ENCODE peak calls at places on chromosomes 1 and 21, in seven cellular contexts. R is mesothelial cell of epicardium, E is BJ, T is AG04449, Z is hepatocyte, D is endothelial cell, H is heart right ventricle. V is an unnamed sample.

GRCh38 chr1:187038789-187039188 is 210.0 kb downstream of the PLA2G4A start:
- DNase-seq in D (no peak), Z (peak; percentile 8), E (no peak), T (no peak), R (no peak), H (no peak), V (no peak)

GRCh38 chr1:112905420-112906154 is 50.4 kb downstream of the SLC16A1 start:
- DNase-seq in E (no peak), Z (peak; percentile 33), T (no peak), H (peak; percentile 63), D (no peak), R (no peak), V (no peak)

GRCh38 chr1:213938776-213939175 is 49.0 kb upstream of the PROX1 start:
- DNase-seq in H (no peak), E (no peak), Z (no peak), T (no peak), R (no peak), D (no peak), V (no peak)

GRCh38 chr1:104291156-104291555 is 541.5 kb downstream of the AMY1C start:
- DNase-seq in T (no peak), D (no peak), E (no peak), R (no peak), H (no peak), Z (no peak), V (no peak)

GRCh38 chr1:185973645-185974044 is 239.5 kb downstream of the HMCN1 start:
- DNase-seq in Z (no peak), D (no peak), E (peak; percentile 79), T (peak; percentile 92), R (no peak), H (no peak), V (no peak)

GRCh38 chr1:221040716-221041275 is 161.6 kb downstream of the HLX start:
- DNase-seq in D (no peak), R (no peak), H (no peak), Z (no peak), E (no peak), T (no peak), V (no peak)

GRCh38 chr1:53681647-53682368 is 57.2 kb downstream of the GLIS1 start:
- DNase-seq in R (peak; percentile 71), T (no peak), E (no peak), D (peak; percentile 60), H (peak; percentile 14), Z (peak; percentile 87), V (no peak)

GRCh38 chr21:38951095-38951745 is 145.5 kb downstream of the ETS2 start:
- DNase-seq in R (no peak), H (no peak), Z (peak; percentile 37), D (no peak), T (no peak), E (no peak), V (no peak)

GRCh38 chr1:190353538-190354101 is 124.0 kb downstream of the BRINP3 start:
- DNase-seq in R (no peak), E (no peak), Z (no peak), T (no peak), H (no peak), D (no peak), V (no peak)

GRCh38 chr21:39562791-39563770 is 49.7 kb upstream of the B3GALT5 start:
- DNase-seq in E (no peak), H (no peak), D (no peak), T (no peak), Z (no peak), R (no peak), V (no peak)

GRCh38 chr1:97781762-97782337 is 139.0 kb downstream of the DPYD start:
- DNase-seq in R (no peak), D (no peak), H (no peak), Z (no peak), T (no peak), E (no peak), V (no peak)

GRCh38 chr1:86504130-86504479 is 35.4 kb downstream of the CLCA1 start:
- DNase-seq in H (peak; percentile 46), T (no peak), D (no peak), E (no peak), Z (peak; percentile 39), R (no peak), V (no peak)

GRCh38 chr1:197210426-197210825 is 57.6 kb upstream of the CRB1 start:
- DNase-seq in H (no peak), E (no peak), Z (no peak), T (no peak), R (no peak), D (no peak), V (no peak)

GRCh38 chr21:34074283-34075098 is 1.1 kb downstream of the MRPS6 start:
- DNase-seq in E (no peak), Z (peak; percentile 27), D (peak; percentile 21), R (no peak), H (no peak), T (no peak), V (no peak)
- TF ChIP-seq CTCF in E (peak; percentile 4), Z (no peak), D (no peak), R (peak; percentile 63), H (no peak), T (no peak), V (peak; percentile 64)

DNA sequence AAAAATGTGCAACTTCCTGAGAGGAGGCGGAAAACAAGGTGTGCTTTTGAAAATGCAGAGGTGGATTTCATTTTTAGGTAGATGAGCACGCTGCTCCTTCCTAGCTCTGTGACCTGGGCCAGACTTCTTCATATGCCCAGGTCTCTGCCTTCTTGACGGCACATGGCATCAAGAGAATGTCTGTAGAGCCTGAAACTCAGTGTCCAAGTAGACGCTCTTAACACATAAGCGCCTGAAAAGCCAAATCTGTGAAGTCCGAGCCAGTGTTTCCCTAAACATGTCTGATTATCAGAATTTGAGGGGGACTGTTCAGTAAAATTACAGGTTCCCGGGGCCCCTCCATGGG is 25.7 kb downstream of the FHAD1 start:
- DNase-seq in T (no peak), Z (no peak), E (no peak), H (no peak), D (no peak), R (no peak), V (no peak)
- TF ChIP-seq CTCF in T (no peak), Z (no peak), E (no peak), H (no peak), D (no peak), R (no peak), V (peak; percentile 48)

GRCh38 chr1:232292818-232293217 is 337.1 kb downstream of the SIPA1L2 start:
- DNase-seq in T (no peak), Z (no peak), E (no peak), R (no peak), H (no peak), D (no peak), V (no peak)
- TF ChIP-seq CTCF in T (no peak), Z (no peak), E (no peak), R (no peak), H (no peak), D (no peak), V (no peak)

GRCh38 chr1:6209661-6210605 is 4.0 kb downstream of the RNF207 start:
- DNase-seq in T (no peak), H (no peak), E (no peak), D (no peak), R (no peak), Z (no peak), V (no peak)
- TF ChIP-seq CTCF in T (no peak), H (no peak), E (peak; percentile 29), D (no peak), R (peak; percentile 21), Z (no peak), V (peak; percentile 44)

V was measured in type B pancreatic cell.